ENCODE peak calls at places on chromosomes 12 and 14, in eight cellular contexts. One of them, this sample, is unnamed.

GRCh38 chr14:99327050-99327449 is 55.1 kb upstream of the BCL11B start:
- DNase-seq in SK-N-SH: peak
- DNase-seq in neural progenitor cell: no peak
- DNase-seq in PC-3: no peak
- DNase-seq in HCT116: no peak
- DNase-seq in hepatocyte: no peak
- DNase-seq in GM23338: no peak
- DNase-seq in MM.1S: no peak
- DNase-seq in this sample: no peak

GRCh38 chr14:22427771-22428228 is 161.2 kb downstream of the DAD1 start:
- DNase-seq in SK-N-SH: no peak
- DNase-seq in neural progenitor cell: peak
- DNase-seq in PC-3: no peak
- DNase-seq in HCT116: no peak
- DNase-seq in hepatocyte: peak
- DNase-seq in GM23338: peak
- DNase-seq in MM.1S: no peak
- DNase-seq in this sample: no peak

GRCh38 chr14:74945852-74946658 is 9.3 kb downstream of the PGF start:
- DNase-seq in SK-N-SH: peak
- DNase-seq in neural progenitor cell: peak
- DNase-seq in PC-3: peak
- DNase-seq in HCT116: peak
- DNase-seq in hepatocyte: peak
- DNase-seq in GM23338: peak
- DNase-seq in MM.1S: peak
- DNase-seq in this sample: peak

GRCh38 chr14:65290830-65291229 is 121.7 kb upstream of the FUT8 start:
- DNase-seq in SK-N-SH: no peak
- DNase-seq in neural progenitor cell: no peak
- DNase-seq in PC-3: peak
- DNase-seq in HCT116: peak
- DNase-seq in hepatocyte: no peak
- DNase-seq in GM23338: no peak
- DNase-seq in MM.1S: no peak
- DNase-seq in this sample: no peak

GRCh38 chr12:75944097-75944904 is 87.3 kb downstream of the PHLDA1 start:
- DNase-seq in SK-N-SH: no peak
- DNase-seq in neural progenitor cell: no peak
- DNase-seq in PC-3: peak
- DNase-seq in HCT116: peak
- DNase-seq in hepatocyte: peak
- DNase-seq in GM23338: peak
- DNase-seq in MM.1S: peak
- DNase-seq in this sample: peak

GRCh38 chr12:117134059-117134458 is 34.8 kb upstream of the TESC start:
- DNase-seq in SK-N-SH: no peak
- DNase-seq in neural progenitor cell: no peak
- DNase-seq in PC-3: no peak
- DNase-seq in HCT116: no peak
- DNase-seq in hepatocyte: no peak
- DNase-seq in GM23338: no peak
- DNase-seq in MM.1S: peak
- DNase-seq in this sample: no peak

GRCh38 chr14:70707138-70708038 is 65.7 kb downstream of the TTC9 start:
- DNase-seq in SK-N-SH: no peak
- DNase-seq in neural progenitor cell: no peak
- DNase-seq in PC-3: peak
- DNase-seq in HCT116: peak
- DNase-seq in hepatocyte: peak
- DNase-seq in GM23338: peak
- DNase-seq in MM.1S: no peak
- DNase-seq in this sample: no peak

GRCh38 chr14:104316723-104317499 is 178.5 kb downstream of the KIF26A start:
- DNase-seq in SK-N-SH: no peak
- DNase-seq in neural progenitor cell: no peak
- DNase-seq in PC-3: no peak
- DNase-seq in HCT116: no peak
- DNase-seq in hepatocyte: no peak
- DNase-seq in GM23338: no peak
- DNase-seq in MM.1S: no peak
- DNase-seq in this sample: no peak

GRCh38 chr12:8077207-8077606 is 4.9 kb upstream of the NECAP1 start:
- DNase-seq in SK-N-SH: peak
- DNase-seq in neural progenitor cell: no peak
- DNase-seq in PC-3: peak
- DNase-seq in HCT116: no peak
- DNase-seq in hepatocyte: no peak
- DNase-seq in GM23338: no peak
- DNase-seq in MM.1S: no peak
- DNase-seq in this sample: no peak

GRCh38 chr12:116200812-116201211 is 76.7 kb downstream of the MED13L start:
- DNase-seq in SK-N-SH: no peak
- DNase-seq in neural progenitor cell: no peak
- DNase-seq in PC-3: peak
- DNase-seq in HCT116: no peak
- DNase-seq in hepatocyte: no peak
- DNase-seq in GM23338: no peak
- DNase-seq in MM.1S: no peak
- DNase-seq in this sample: no peak

GRCh38 chr14:101463566-101464171 is 97.6 kb upstream of the DIO3 start:
- DNase-seq in SK-N-SH: no peak
- DNase-seq in neural progenitor cell: no peak
- DNase-seq in PC-3: no peak
- DNase-seq in HCT116: no peak
- DNase-seq in hepatocyte: no peak
- DNase-seq in GM23338: no peak
- DNase-seq in MM.1S: no peak
- DNase-seq in this sample: no peak

DNA sequence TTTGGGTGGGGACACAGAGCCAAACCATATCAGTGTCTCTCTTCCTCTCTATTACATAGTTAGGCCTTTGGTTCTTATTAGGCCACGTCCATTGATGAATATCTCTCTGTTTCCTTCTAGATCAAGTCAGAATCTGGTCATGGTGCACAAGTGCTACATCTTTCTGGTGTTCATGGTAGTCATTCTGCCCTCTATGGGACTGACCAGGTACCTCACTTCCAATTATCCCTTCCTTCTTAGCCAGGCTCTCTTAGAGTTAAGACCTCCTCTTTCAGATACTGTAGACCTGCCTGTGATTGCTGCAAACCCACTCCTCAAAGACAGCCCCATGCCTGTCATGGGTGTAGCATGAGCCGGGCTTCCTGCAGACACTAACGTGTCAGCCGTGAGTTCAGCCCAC is 25.2 kb downstream of the NGB start:
- DNase-seq in SK-N-SH: no peak
- DNase-seq in neural progenitor cell: no peak
- DNase-seq in PC-3: no peak
- DNase-seq in HCT116: no peak
- DNase-seq in hepatocyte: no peak
- DNase-seq in GM23338: peak
- DNase-seq in MM.1S: no peak
- DNase-seq in this sample: no peak
- TF ChIP-seq CTCF in SK-N-SH: no peak
- TF ChIP-seq CTCF in neural progenitor cell: peak
- TF ChIP-seq CTCF in PC-3: peak
- TF ChIP-seq CTCF in HCT116: peak
- TF ChIP-seq CTCF in hepatocyte: no peak
- TF ChIP-seq CTCF in GM23338: peak
- TF ChIP-seq CTCF in MM.1S: no peak
- TF ChIP-seq CTCF in this sample: peak

GRCh38 chr12:121961195-121961879 is 42.9 kb downstream of the CFAP251 start:
- DNase-seq in SK-N-SH: no peak
- DNase-seq in neural progenitor cell: no peak
- DNase-seq in PC-3: no peak
- DNase-seq in HCT116: no peak
- DNase-seq in hepatocyte: no peak
- DNase-seq in GM23338: no peak
- DNase-seq in MM.1S: no peak
- DNase-seq in this sample: no peak

GRCh38 chr12:121963341-121964018 is 45.1 kb downstream of the CFAP251 start:
- DNase-seq in SK-N-SH: no peak
- DNase-seq in neural progenitor cell: no peak
- DNase-seq in PC-3: no peak
- DNase-seq in HCT116: no peak
- DNase-seq in hepatocyte: no peak
- DNase-seq in GM23338: no peak
- DNase-seq in MM.1S: no peak
- DNase-seq in this sample: no peak

GRCh38 chr12:121966959-121967358 is 48.6 kb downstream of the CFAP251 start:
- DNase-seq in SK-N-SH: no peak
- DNase-seq in neural progenitor cell: no peak
- DNase-seq in PC-3: no peak
- DNase-seq in HCT116: no peak
- DNase-seq in hepatocyte: no peak
- DNase-seq in GM23338: no peak
- DNase-seq in MM.1S: no peak
- DNase-seq in this sample: no peak

GRCh38 chr12:121968880-121969279 is 50.5 kb downstream of the CFAP251 start:
- DNase-seq in SK-N-SH: no peak
- DNase-seq in neural progenitor cell: no peak
- DNase-seq in PC-3: no peak
- DNase-seq in HCT116: no peak
- DNase-seq in hepatocyte: no peak
- DNase-seq in GM23338: no peak
- DNase-seq in MM.1S: no peak
- DNase-seq in this sample: no peak

DNA sequence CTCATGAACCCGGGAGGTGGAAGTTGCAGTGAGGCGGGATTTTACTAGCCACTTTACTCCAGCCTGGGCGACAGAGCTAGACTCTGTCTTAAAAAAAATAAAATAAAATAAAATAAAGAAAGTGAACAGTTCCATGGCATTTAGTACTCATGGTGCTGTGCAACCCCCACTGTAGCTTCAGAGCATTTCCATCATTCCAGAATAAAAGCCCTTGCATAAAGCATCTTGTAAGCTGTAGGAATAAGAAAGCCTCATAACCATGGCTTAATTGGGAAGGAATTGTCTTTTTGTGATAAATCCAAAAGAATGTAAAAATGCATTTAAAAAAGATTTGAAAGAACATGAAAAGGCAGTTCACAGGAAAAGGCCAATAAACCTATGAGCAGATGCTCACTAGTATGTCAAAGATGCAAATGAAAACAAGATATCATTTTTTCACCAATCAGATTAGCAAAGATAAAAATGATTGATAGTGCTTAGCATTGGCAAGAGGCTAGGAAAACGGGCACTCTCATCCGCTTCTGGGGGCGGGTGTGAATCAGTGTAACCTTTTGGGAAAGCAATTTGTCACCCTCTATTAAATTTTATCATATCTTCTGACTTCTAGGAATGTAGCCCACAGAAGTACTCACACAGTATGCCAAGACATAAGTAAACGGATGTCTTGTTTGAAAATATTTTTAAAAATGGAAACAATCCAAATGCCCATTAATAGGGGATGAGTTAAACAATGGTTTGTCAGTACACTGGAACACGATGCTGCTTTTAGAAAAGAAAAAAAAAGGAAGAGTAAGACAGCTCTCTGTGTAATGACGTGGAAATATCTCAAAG is 46.6 kb downstream of the CFAP251 start:
- DNase-seq in SK-N-SH: peak
- DNase-seq in neural progenitor cell: no peak
- DNase-seq in PC-3: peak
- DNase-seq in HCT116: no peak
- DNase-seq in hepatocyte: no peak
- DNase-seq in GM23338: no peak
- DNase-seq in MM.1S: no peak
- DNase-seq in this sample: no peak
- TF ChIP-seq EZH2phosphoT487 in SK-N-SH: no peak
- TF ChIP-seq EZH2phosphoT487 in neural progenitor cell: no peak
- TF ChIP-seq EZH2phosphoT487 in PC-3: no peak
- TF ChIP-seq EZH2phosphoT487 in HCT116: no peak
- TF ChIP-seq EZH2phosphoT487 in hepatocyte: no peak
- TF ChIP-seq EZH2phosphoT487 in GM23338: no peak
- TF ChIP-seq EZH2phosphoT487 in MM.1S: no peak
- TF ChIP-seq EZH2phosphoT487 in this sample: no peak

GRCh38 chr12:124028560-124028935 is 55.5 kb downstream of the ZNF664 start:
- DNase-seq in SK-N-SH: no peak
- DNase-seq in neural progenitor cell: no peak
- DNase-seq in PC-3: no peak
- DNase-seq in HCT116: no peak
- DNase-seq in hepatocyte: no peak
- DNase-seq in GM23338: no peak
- DNase-seq in MM.1S: peak
- DNase-seq in this sample: peak

GRCh38 chr12:124030008-124030407 is 57.0 kb downstream of the ZNF664 start:
- DNase-seq in SK-N-SH: no peak
- DNase-seq in neural progenitor cell: no peak
- DNase-seq in PC-3: no peak
- DNase-seq in HCT116: no peak
- DNase-seq in hepatocyte: no peak
- DNase-seq in GM23338: no peak
- DNase-seq in MM.1S: no peak
- DNase-seq in this sample: no peak

GRCh38 chr12:124025661-124026060 is 52.6 kb downstream of the ZNF664 start:
- DNase-seq in SK-N-SH: no peak
- DNase-seq in neural progenitor cell: no peak
- DNase-seq in PC-3: no peak
- DNase-seq in HCT116: no peak
- DNase-seq in hepatocyte: no peak
- DNase-seq in GM23338: no peak
- DNase-seq in MM.1S: no peak
- DNase-seq in this sample: no peak

GRCh38 chr12:124026755-124027745 is 54.0 kb downstream of the ZNF664 start:
- DNase-seq in SK-N-SH: no peak
- DNase-seq in neural progenitor cell: no peak
- DNase-seq in PC-3: peak
- DNase-seq in HCT116: no peak
- DNase-seq in hepatocyte: no peak
- DNase-seq in GM23338: no peak
- DNase-seq in MM.1S: peak
- DNase-seq in this sample: no peak

GRCh38 chr12:124027753-124028559 is 54.9 kb downstream of the ZNF664 start:
- DNase-seq in SK-N-SH: no peak
- DNase-seq in neural progenitor cell: no peak
- DNase-seq in PC-3: no peak
- DNase-seq in HCT116: no peak
- DNase-seq in hepatocyte: no peak
- DNase-seq in GM23338: no peak
- DNase-seq in MM.1S: no peak
- DNase-seq in this sample: no peak
- H2AFZ ChIP-seq in SK-N-SH: no peak
- H2AFZ ChIP-seq in neural progenitor cell: no peak
- H2AFZ ChIP-seq in PC-3: no peak
- H2AFZ ChIP-seq in HCT116: no peak
- H2AFZ ChIP-seq in hepatocyte: no peak
- H2AFZ ChIP-seq in GM23338: no peak
- H2AFZ ChIP-seq in MM.1S: peak
- H2AFZ ChIP-seq in this sample: no peak

DNA sequence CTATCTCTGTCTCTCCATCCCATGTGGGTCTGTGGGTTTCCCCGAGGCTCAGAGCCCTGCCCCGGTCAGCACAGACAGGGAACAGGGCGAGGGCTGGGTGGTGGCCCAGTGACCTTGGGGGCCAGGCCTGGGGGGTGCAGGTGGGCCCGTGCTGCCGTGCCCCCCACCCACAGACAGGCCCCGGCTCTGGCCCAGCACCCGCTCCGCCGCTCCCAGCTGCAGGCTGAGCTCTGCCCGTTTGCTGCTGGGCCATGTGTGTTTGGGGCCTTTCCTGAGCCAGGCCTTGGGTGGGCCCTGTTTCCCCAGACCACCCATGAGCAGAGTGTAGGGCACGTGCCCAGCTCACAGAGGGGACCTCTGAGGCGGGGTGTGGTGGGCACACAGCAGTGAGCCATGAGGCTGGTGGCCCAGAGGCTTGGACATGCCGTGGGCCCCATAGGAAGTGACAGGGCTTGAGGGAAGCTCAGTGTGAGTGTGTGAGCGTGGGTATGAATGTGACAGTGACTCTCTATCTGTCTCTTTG is 51.0 kb downstream of the TMEM121 start:
- DNase-seq in SK-N-SH: no peak
- DNase-seq in neural progenitor cell: no peak
- DNase-seq in PC-3: no peak
- DNase-seq in HCT116: no peak
- DNase-seq in hepatocyte: no peak
- DNase-seq in GM23338: no peak
- DNase-seq in MM.1S: no peak
- DNase-seq in this sample: peak
- TF ChIP-seq CTCF in SK-N-SH: no peak
- TF ChIP-seq CTCF in neural progenitor cell: no peak
- TF ChIP-seq CTCF in PC-3: no peak
- TF ChIP-seq CTCF in HCT116: no peak
- TF ChIP-seq CTCF in hepatocyte: no peak
- TF ChIP-seq CTCF in GM23338: no peak
- TF ChIP-seq CTCF in MM.1S: no peak
- TF ChIP-seq CTCF in this sample: no peak

This sample was measured in OCI-LY7.